ENCODE peak calls at places on chromosomes 3 and 15, in seven cellular contexts. A, E, H, P, M, T and I are unnamed samples.
A peak's percentile ranks its signal among the peaks of the same experiment; 100 is the strongest.

GRCh38 chr3:52063026-52063723 is 6.8 kb upstream of the DUSP7 start:
- DNase-seq in A (no peak), E (no peak), H (no peak), P (no peak), M (no peak), T (no peak), I (no peak)

GRCh38 chr3:133474251-133474801 is 74.5 kb downstream of the BFSP2 start:
- DNase-seq in A (no peak), E (peak; percentile 59), H (no peak), P (no peak), M (no peak), T (no peak), I (peak; percentile 53)

GRCh38 chr3:62186967-62187366 is 186.4 kb downstream of the FEZF2 start:
- DNase-seq in A (no peak), E (peak; percentile 48), H (no peak), P (peak; percentile 15), M (no peak), T (no peak), I (peak; percentile 27)

GRCh38 chr3:61686228-61686648 is 124.9 kb downstream of the PTPRG start:
- DNase-seq in A (no peak), E (no peak), H (no peak), P (no peak), M (no peak), T (no peak), I (peak; percentile 25)

GRCh38 chr15:59685737-59686297 is 3.3 kb downstream of the BNIP2 start:
- DNase-seq in A (no peak), E (no peak), H (no peak), P (no peak), M (no peak), T (peak; percentile 34), I (peak; percentile 25)

GRCh38 chr15:63079938-63080626 is 37.5 kb downstream of the TPM1 start:
- DNase-seq in A (no peak), E (no peak), H (no peak), P (no peak), M (no peak), T (no peak), I (no peak)

GRCh38 chr3:192487032-192487431 is 240.3 kb downstream of the FGF12 start:
- DNase-seq in A (no peak), E (no peak), H (no peak), P (no peak), M (no peak), T (no peak), I (no peak)

GRCh38 chr3:120425877-120426276 is 24.9 kb downstream of the FSTL1 start:
- DNase-seq in A (no peak), E (no peak), H (no peak), P (no peak), M (no peak), T (no peak), I (peak; percentile 93)

GRCh38 chr3:125120370-125121122 is 64.7 kb upstream of the HEG1 start:
- DNase-seq in A (peak; percentile 30), E (peak; percentile 90), H (no peak), P (no peak), M (no peak), T (no peak), I (peak; percentile 82)

GRCh38 chr3:15220056-15220455 is 14.0 kb downstream of the CAPN7 start:
- DNase-seq in A (no peak), E (no peak), H (no peak), P (no peak), M (no peak), T (no peak), I (no peak)

GRCh38 chr15:58425834-58426233 is 6.0 kb upstream of the LIPC start:
- DNase-seq in A (no peak), E (no peak), H (no peak), P (no peak), M (no peak), T (no peak), I (no peak)

GRCh38 chr15:69531302-69532027 is 78.8 kb downstream of the RPLP1 start:
- DNase-seq in A (no peak), E (peak; percentile 73), H (no peak), P (no peak), M (no peak), T (no peak), I (peak; percentile 83)

GRCh38 chr3:48492461-48493202 is 11.3 kb downstream of the SHISA5 start:
- DNase-seq in A (no peak), E (no peak), H (no peak), P (peak; percentile 37), M (no peak), T (no peak), I (peak; percentile 70)

GRCh38 chr15:93121994-93122910 is 33.2 kb upstream of the RGMA start:
- DNase-seq in A (no peak), E (peak; percentile 12), H (no peak), P (peak; percentile 7), M (no peak), T (no peak), I (peak; percentile 68)

GRCh38 chr3:197007296-197007940 is 22.2 kb downstream of the MELTF start:
- DNase-seq in A (no peak), E (no peak), H (no peak), P (no peak), M (no peak), T (no peak), I (no peak)

GRCh38 chr15:87743557-87743956 is 513.0 kb downstream of the NTRK3 start:
- DNase-seq in A (no peak), E (no peak), H (no peak), P (no peak), M (no peak), T (no peak), I (no peak)

GRCh38 chr3:110526732-110527727 is 544.6 kb upstream of the NECTIN3 start:
- DNase-seq in A (no peak), E (peak; percentile 10), H (no peak), P (no peak), M (no peak), T (no peak), I (peak; percentile 91)

GRCh38 chr3:124263168-124263567 is 271.2 kb upstream of the ROPN1 start:
- DNase-seq in A (no peak), E (no peak), H (no peak), P (peak; percentile 9), M (no peak), T (no peak), I (peak; percentile 92)

GRCh38 chr3:162262145-162262544 is 765.5 kb downstream of the OTOL1 start:
- DNase-seq in A (no peak), E (no peak), H (no peak), P (no peak), M (no peak), T (no peak), I (no peak)

GRCh38 chr15:63041982-63042878 is at the start of gene TPM1:
- DNase-seq in A (peak; percentile 80), E (peak; percentile 95), H (no peak), P (no peak), M (no peak), T (no peak), I (peak; percentile 98)

GRCh38 chr3:150158974-150159625 is 188.4 kb upstream of the PFN2 start:
- DNase-seq in A (no peak), E (no peak), H (no peak), P (no peak), M (no peak), T (no peak), I (peak; percentile 55)

GRCh38 chr3:187673012-187673411 is 2.8 kb upstream of the SST start:
- DNase-seq in A (no peak), E (no peak), H (no peak), P (no peak), M (no peak), T (no peak), I (no peak)

GRCh38 chr3:135905058-135905724 is 60.3 kb upstream of the PPP2R3A start:
- DNase-seq in A (no peak), E (peak; percentile 28), H (no peak), P (no peak), M (no peak), T (no peak), I (no peak)

GRCh38 chr3:187540847-187541246 is 129.3 kb downstream of the SST start:
- DNase-seq in A (no peak), E (no peak), H (no peak), P (no peak), M (no peak), T (no peak), I (no peak)

GRCh38 chr3:61114316-61114953 is 136.8 kb downstream of the FHIT start:
- DNase-seq in A (no peak), E (no peak), H (no peak), P (no peak), M (no peak), T (no peak), I (peak; percentile 52)

GRCh38 chr3:48034000-48034516 is 17.8 kb upstream of the MAP4 start:
- DNase-seq in A (no peak), E (no peak), H (no peak), P (peak; percentile 6), M (no peak), T (peak; percentile 11), I (peak; percentile 93)

GRCh38 chr15:94670436-94671034 is 439.2 kb downstream of the MCTP2 start:
- DNase-seq in A (no peak), E (peak; percentile 61), H (no peak), P (peak; percentile 9), M (no peak), T (no peak), I (peak; percentile 59)

GRCh38 chr3:126083511-126083912 is 412 bp downstream of the SLC41A3 start:
- DNase-seq in A (peak; percentile 73), E (peak; percentile 75), H (peak; percentile 42), P (peak; percentile 65), M (peak; percentile 33), T (peak; percentile 61), I (peak; percentile 71)